ENCODE peak calls at places on chromosomes 13 and 19, in eight cellular contexts. V is stimulated activated CD4-positive, alpha-beta T cell treated with anti-CD3 and anti-CD28 coated beads, Interleukin-2, amount 100 ng/mL, for 24 hours; H is WTC11; R is smooth muscle cell of the brain vasculature; L is thoracic aorta; W is PC-3; K is LoVo; N is NCI-H1436 treated with DMSO at 0.1 percent for 48 hours. O is an unnamed sample.

GRCh38 chr13:23898101-23898500 is 799 bp upstream of the C1QTNF9B start:
- DNase-seq in K (no peak), W (no peak), H (no peak), R (no peak), N (no peak), L (no peak), V (no peak), O (no peak)

GRCh38 chr13:56735537-56735942 is 405.2 kb upstream of the PRR20A start:
- DNase-seq in V (no peak), R (no peak), W (no peak), H (peak; percentile 21), K (no peak), N (no peak), L (no peak), O (no peak)

GRCh38 chr13:75687145-75687763 is 51.1 kb downstream of the LMO7 start:
- DNase-seq in K (peak; percentile 62), W (peak; percentile 73), L (no peak), V (no peak), R (no peak), H (no peak), N (no peak), O (peak; percentile 66)

GRCh38 chr13:74929436-74929835 is 552.5 kb downstream of the TBC1D4 start:
- DNase-seq in R (no peak), V (no peak), L (no peak), H (no peak), W (peak; percentile 61), N (no peak), K (no peak), O (no peak)

GRCh38 chr13:87769445-87769844 is 98.3 kb downstream of the SLITRK5 start:
- DNase-seq in W (no peak), L (no peak), R (no peak), H (no peak), V (no peak), N (no peak), K (no peak), O (no peak)

GRCh38 chr19:51529301-51529700 is 2.2 kb downstream of the SIGLEC6 start:
- DNase-seq in H (no peak), K (no peak), N (no peak), W (no peak), V (no peak), R (no peak), L (no peak), O (no peak)

GRCh38 chr19:13100871-13101589 is 1.6 kb downstream of the LYL1 start:
- DNase-seq in L (no peak), W (peak; percentile 47), N (no peak), R (no peak), H (peak; percentile 60), K (no peak), V (no peak), O (no peak)

GRCh38 chr19:33390908-33391630 is 17.6 kb downstream of the CEBPG start:
- DNase-seq in N (no peak), L (no peak), H (no peak), W (no peak), K (no peak), R (no peak), V (no peak), O (no peak)

GRCh38 chr19:2922987-2923386 is 21.8 kb downstream of the ZNF77 start:
- DNase-seq in R (no peak), K (no peak), H (no peak), V (no peak), N (no peak), L (no peak), W (peak; percentile 77), O (no peak)

GRCh38 chr19:36008336-36008978 is at the start of gene SYNE4:
- DNase-seq in V (no peak), R (no peak), K (no peak), W (peak; percentile 51), L (no peak), N (no peak), H (peak; percentile 80), O (peak; percentile 87)

GRCh38 chr19:23116802-23117571 is at the start of gene ZNF730:
- DNase-seq in R (peak; percentile 33), H (peak; percentile 84), V (peak; percentile 57), N (no peak), L (no peak), K (no peak), W (peak; percentile 71), O (peak; percentile 23)

GRCh38 chr19:3064011-3064330 is 1.7 kb upstream of the TLE5 start:
- DNase-seq in L (no peak), H (no peak), W (no peak), R (no peak), V (no peak), N (no peak), K (no peak), O (no peak)

GRCh38 chr13:71118779-71119364 is 748.1 kb downstream of the DACH1 start:
- DNase-seq in N (no peak), R (no peak), L (no peak), K (peak; percentile 45), V (no peak), H (no peak), W (peak; percentile 38), O (no peak)

GRCh38 chr19:33948651-33949335 is 152.1 kb downstream of the KCTD15 start:
- DNase-seq in L (no peak), R (no peak), V (no peak), H (no peak), N (no peak), W (no peak), K (no peak), O (no peak)

GRCh38 chr19:58559275-58560006 is 1.0 kb upstream of the UBE2M start:
- DNase-seq in K (peak; percentile 92), L (peak; percentile 76), V (peak; percentile 86), R (peak; percentile 65), W (peak; percentile 93), H (peak; percentile 90), N (no peak), O (no peak)

GRCh38 chr19:55673465-55673864 is 1.6 kb upstream of the EPN1 start:
- DNase-seq in L (no peak), R (no peak), V (no peak), N (no peak), K (no peak), H (no peak), W (no peak), O (no peak)

GRCh38 chr13:27171244-27171829 is at the start of gene USP12:
- DNase-seq in N (no peak), L (peak; percentile 15), R (no peak), V (peak; percentile 49), W (no peak), K (no peak), H (peak; percentile 67), O (no peak)

GRCh38 chr19:46033401-46033800 is 7.4 kb downstream of the IGFL4 start:
- DNase-seq in L (no peak), H (no peak), N (no peak), K (no peak), V (no peak), W (no peak), R (no peak), O (no peak)

GRCh38 chr13:51959773-51960172 is 51.5 kb downstream of the ATP7B start:
- DNase-seq in H (no peak), N (no peak), R (no peak), K (no peak), L (no peak), V (no peak), W (no peak), O (no peak)

GRCh38 chr13:98962901-98963594 is 14.8 kb downstream of the DOCK9 start:
- DNase-seq in H (no peak), W (no peak), K (no peak), L (no peak), R (no peak), V (no peak), N (no peak), O (no peak)

GRCh38 chr13:40181203-40181845 is 485.1 kb downstream of the FOXO1 start:
- DNase-seq in H (no peak), N (no peak), L (no peak), V (no peak), R (no peak), K (no peak), W (peak; percentile 44), O (peak; percentile 40)

GRCh38 chr19:12792048-12792852 is 964 bp downstream of the JUNB start:
- DNase-seq in H (peak; percentile 80), W (peak; percentile 79), R (no peak), L (no peak), N (no peak), K (peak; percentile 68), V (peak; percentile 77), O (peak; percentile 52)

GRCh38 chr19:35828694-35829301 is 16.2 kb upstream of the PRODH2 start:
- DNase-seq in V (peak; percentile 70), W (peak; percentile 61), N (no peak), K (peak; percentile 57), R (peak; percentile 32), L (no peak), H (peak; percentile 87), O (no peak)

GRCh38 chr13:33723365-33723764 is 94.6 kb upstream of the RFC3 start:
- DNase-seq in V (no peak), H (no peak), K (no peak), R (no peak), W (no peak), L (no peak), N (no peak), O (no peak)

GRCh38 chr13:59823495-59823894 is 340.2 kb downstream of the DIAPH3 start:
- DNase-seq in W (peak; percentile 52), K (no peak), V (no peak), R (no peak), L (no peak), N (no peak), H (no peak), O (no peak)

GRCh38 chr13:33872005-33872351 is 54.0 kb downstream of the RFC3 start:
- DNase-seq in K (no peak), N (no peak), R (no peak), L (no peak), W (no peak), V (no peak), H (no peak), O (no peak)

GRCh38 chr19:4449022-4449825 is 8.4 kb downstream of the UBXN6 start:
- DNase-seq in L (no peak), W (no peak), V (no peak), H (no peak), R (no peak), N (no peak), K (no peak), O (no peak)

GRCh38 chr13:110399801-110400200 is 92.7 kb downstream of the COL4A2 start:
- DNase-seq in L (no peak), W (no peak), N (no peak), K (no peak), R (no peak), V (no peak), H (no peak), O (no peak)

GRCh38 chr19:55481148-55482127 is 3.5 kb upstream of the NAT14 start:
- DNase-seq in H (no peak), L (no peak), W (no peak), V (no peak), N (no peak), K (no peak), R (no peak), O (no peak)

GRCh38 chr19:7067716-7068115 is 1.8 kb upstream of the ZNF557 start:
- DNase-seq in V (no peak), K (no peak), H (no peak), R (no peak), L (no peak), N (no peak), W (no peak), O (no peak)

GRCh38 chr19:17829855-17830566 is 8.7 kb upstream of the INSL3 start:
- DNase-seq in H (peak; percentile 92), K (peak; percentile 79), V (no peak), W (peak; percentile 84), R (no peak), N (no peak), L (no peak), O (peak; percentile 72)

GRCh38 chr19:43724896-43725295 is 9.0 kb downstream of the IRGC start:
- DNase-seq in N (no peak), H (no peak), R (no peak), W (no peak), V (no peak), K (no peak), L (no peak), O (no peak)

GRCh38 chr19:2663920-2664571 is 38.4 kb downstream of the GNG7 start:
- DNase-seq in L (no peak), H (no peak), V (no peak), W (no peak), R (no peak), N (no peak), K (no peak), O (no peak)

GRCh38 chr19:41990028-41990427 is 4.0 kb downstream of the ATP1A3 start:
- DNase-seq in L (no peak), V (no peak), H (no peak), N (no peak), K (no peak), W (no peak), R (no peak), O (no peak)

O was measured in PC-9.